ENCODE peak calls at places on chromosomes 12 and 14, in nine cellular contexts. One of them, this sample, is unnamed.

GRCh38 chr14:101979666-101980065 is 15.3 kb downstream of the DYNC1H1 start:
- DNase-seq in body of pancreas: no peak
- DNase-seq in GM23338: no peak
- DNase-seq in tibial nerve: no peak
- DNase-seq in stomach: no peak
- DNase-seq in heart left ventricle: no peak
- DNase-seq in esophagus squamous epithelium: no peak
- DNase-seq in pancreas: no peak
- DNase-seq in endothelial cell of umbilical vein: no peak
- DNase-seq in this sample: no peak

GRCh38 chr14:68320495-68320894 is 472.4 kb downstream of the ZFP36L1 start:
- DNase-seq in body of pancreas: no peak
- DNase-seq in GM23338: no peak
- DNase-seq in tibial nerve: no peak
- DNase-seq in stomach: no peak
- DNase-seq in heart left ventricle: no peak
- DNase-seq in esophagus squamous epithelium: no peak
- DNase-seq in pancreas: no peak
- DNase-seq in endothelial cell of umbilical vein: no peak
- DNase-seq in this sample: no peak

GRCh38 chr12:79549531-79550271 is 141.1 kb downstream of the PAWR start:
- DNase-seq in body of pancreas: no peak
- DNase-seq in GM23338: no peak
- DNase-seq in tibial nerve: no peak
- DNase-seq in stomach: no peak
- DNase-seq in heart left ventricle: no peak
- DNase-seq in esophagus squamous epithelium: no peak
- DNase-seq in pancreas: no peak
- DNase-seq in endothelial cell of umbilical vein: peak; percentile 76
- DNase-seq in this sample: no peak

GRCh38 chr12:6821271-6821673 is 349 bp upstream of the GPR162 start:
- DNase-seq in body of pancreas: peak; percentile 76
- DNase-seq in GM23338: peak; percentile 89
- DNase-seq in tibial nerve: peak; percentile 57
- DNase-seq in stomach: peak; percentile 43
- DNase-seq in heart left ventricle: peak; percentile 84
- DNase-seq in esophagus squamous epithelium: no peak
- DNase-seq in pancreas: no peak
- DNase-seq in endothelial cell of umbilical vein: peak; percentile 83
- DNase-seq in this sample: peak; percentile 80

GRCh38 chr12:59938190-59938962 is 342.5 kb downstream of the SLC16A7 start:
- DNase-seq in body of pancreas: no peak
- DNase-seq in GM23338: peak; percentile 25
- DNase-seq in tibial nerve: no peak
- DNase-seq in stomach: no peak
- DNase-seq in heart left ventricle: no peak
- DNase-seq in esophagus squamous epithelium: no peak
- DNase-seq in pancreas: no peak
- DNase-seq in endothelial cell of umbilical vein: no peak
- DNase-seq in this sample: no peak

GRCh38 chr12:109054520-109054919 is 2.1 kb downstream of the USP30 start:
- DNase-seq in body of pancreas: no peak
- DNase-seq in GM23338: no peak
- DNase-seq in tibial nerve: no peak
- DNase-seq in stomach: no peak
- DNase-seq in heart left ventricle: no peak
- DNase-seq in esophagus squamous epithelium: no peak
- DNase-seq in pancreas: no peak
- DNase-seq in endothelial cell of umbilical vein: no peak
- DNase-seq in this sample: no peak

GRCh38 chr12:22702690-22703089 is 77.7 kb downstream of the ETNK1 start:
- DNase-seq in body of pancreas: no peak
- DNase-seq in GM23338: no peak
- DNase-seq in tibial nerve: no peak
- DNase-seq in stomach: no peak
- DNase-seq in heart left ventricle: no peak
- DNase-seq in esophagus squamous epithelium: no peak
- DNase-seq in pancreas: no peak
- DNase-seq in endothelial cell of umbilical vein: no peak
- DNase-seq in this sample: no peak

GRCh38 chr12:87556985-87557384 is 472.2 kb downstream of the C12orf50 start:
- DNase-seq in body of pancreas: no peak
- DNase-seq in GM23338: no peak
- DNase-seq in tibial nerve: no peak
- DNase-seq in stomach: no peak
- DNase-seq in heart left ventricle: no peak
- DNase-seq in esophagus squamous epithelium: no peak
- DNase-seq in pancreas: no peak
- DNase-seq in endothelial cell of umbilical vein: no peak
- DNase-seq in this sample: no peak

GRCh38 chr12:49032276-49032675 is 13.7 kb upstream of the PRKAG1 start:
- DNase-seq in body of pancreas: no peak
- DNase-seq in GM23338: no peak
- DNase-seq in tibial nerve: no peak
- DNase-seq in stomach: no peak
- DNase-seq in heart left ventricle: no peak
- DNase-seq in esophagus squamous epithelium: no peak
- DNase-seq in pancreas: no peak
- DNase-seq in endothelial cell of umbilical vein: no peak
- DNase-seq in this sample: no peak

GRCh38 chr12:103742349-103742784 is 98.7 kb downstream of the NT5DC3 start:
- DNase-seq in body of pancreas: peak; percentile 35
- DNase-seq in GM23338: peak; percentile 3
- DNase-seq in tibial nerve: no peak
- DNase-seq in stomach: peak; percentile 27
- DNase-seq in heart left ventricle: no peak
- DNase-seq in esophagus squamous epithelium: no peak
- DNase-seq in pancreas: no peak
- DNase-seq in endothelial cell of umbilical vein: peak; percentile 35
- DNase-seq in this sample: peak; percentile 24

GRCh38 chr12:92411687-92412086 is 266.0 kb upstream of the BTG1 start:
- DNase-seq in body of pancreas: no peak
- DNase-seq in GM23338: no peak
- DNase-seq in tibial nerve: no peak
- DNase-seq in stomach: no peak
- DNase-seq in heart left ventricle: no peak
- DNase-seq in esophagus squamous epithelium: no peak
- DNase-seq in pancreas: no peak
- DNase-seq in endothelial cell of umbilical vein: peak; percentile 71
- DNase-seq in this sample: no peak

DNA sequence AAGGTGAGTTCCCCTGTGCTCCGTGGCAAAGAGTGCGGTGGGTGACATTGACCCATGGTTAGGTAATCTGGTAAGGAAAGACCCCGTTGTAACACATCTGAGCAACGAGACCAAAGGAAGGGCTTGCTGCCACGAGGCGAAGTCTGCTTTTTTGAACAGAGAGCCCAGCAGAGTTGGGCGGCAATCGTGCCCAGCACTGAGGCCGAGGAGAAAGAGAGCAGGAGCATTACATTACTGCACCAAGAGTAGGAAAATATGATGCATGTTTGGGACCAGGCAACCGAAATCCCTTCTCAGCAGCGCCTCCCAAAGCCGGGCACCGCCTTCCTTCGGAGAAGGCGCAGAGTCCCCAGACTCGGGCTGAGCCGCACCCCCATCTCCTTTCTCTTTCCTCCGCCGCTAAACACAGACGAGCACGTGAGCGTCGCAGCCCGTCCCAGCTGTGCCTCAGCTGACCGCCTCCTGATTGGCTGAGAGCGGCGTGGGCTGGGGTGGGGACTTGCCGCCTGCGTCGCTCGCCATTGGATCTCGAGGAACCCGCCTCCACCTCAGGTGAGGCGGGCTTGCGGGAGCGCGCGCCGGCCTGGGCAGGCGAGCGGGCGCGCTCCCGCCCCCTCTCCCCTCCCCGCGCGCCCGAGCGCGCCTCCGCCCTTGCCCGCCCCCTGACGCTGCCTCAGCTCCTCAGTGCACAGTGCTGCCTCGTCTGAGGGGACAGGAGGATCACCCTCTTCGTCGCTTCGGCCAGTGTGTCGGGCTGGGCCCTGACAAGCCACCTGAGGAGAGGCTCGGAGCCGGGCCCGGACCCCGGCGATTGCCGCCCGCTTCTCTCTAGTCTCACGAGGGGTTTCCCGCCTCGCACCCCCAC is at the start of gene HIF1A:
- DNase-seq in body of pancreas: peak; percentile 98
- DNase-seq in GM23338: peak; percentile 99
- DNase-seq in tibial nerve: peak; percentile 91
- DNase-seq in stomach: peak; percentile 97
- DNase-seq in heart left ventricle: peak; percentile 97
- DNase-seq in esophagus squamous epithelium: peak; percentile 87
- DNase-seq in pancreas: peak; percentile 96
- DNase-seq in endothelial cell of umbilical vein: peak; percentile 99
- DNase-seq in this sample: peak; percentile 99
- TF ChIP-seq CTCF in body of pancreas: no peak
- TF ChIP-seq CTCF in GM23338: no peak
- TF ChIP-seq CTCF in tibial nerve: peak; percentile 45
- TF ChIP-seq CTCF in stomach: no peak
- TF ChIP-seq CTCF in heart left ventricle: no peak
- TF ChIP-seq CTCF in esophagus squamous epithelium: no peak
- TF ChIP-seq CTCF in pancreas: no peak
- TF ChIP-seq CTCF in endothelial cell of umbilical vein: peak; percentile 12
- TF ChIP-seq CTCF in this sample: peak; percentile 31

DNA sequence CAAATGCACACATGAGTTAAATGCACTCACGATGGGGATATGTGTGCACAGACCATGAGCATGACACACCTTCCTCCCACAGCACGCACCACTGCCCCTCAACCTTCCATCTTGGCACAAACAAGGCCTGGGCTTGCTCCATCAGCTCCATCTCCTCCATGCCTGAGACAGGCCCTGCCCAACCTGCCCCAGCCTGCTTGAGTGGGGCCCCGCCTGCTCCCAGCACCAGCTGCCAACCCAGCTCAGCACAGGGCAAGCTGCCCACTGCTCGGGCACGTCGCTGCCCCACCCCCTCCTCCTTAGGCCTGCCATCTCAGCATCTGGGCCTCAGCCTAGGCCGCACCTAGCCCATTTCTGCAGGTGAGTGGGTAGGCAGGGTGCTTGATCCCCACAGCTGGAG is 27.6 kb upstream of the KRT78 start:
- DNase-seq in body of pancreas: peak; percentile 86
- DNase-seq in GM23338: no peak
- DNase-seq in tibial nerve: no peak
- DNase-seq in stomach: peak; percentile 63
- DNase-seq in heart left ventricle: no peak
- DNase-seq in esophagus squamous epithelium: no peak
- DNase-seq in pancreas: no peak
- DNase-seq in endothelial cell of umbilical vein: no peak
- DNase-seq in this sample: no peak
- H3K4me1 ChIP-seq in body of pancreas: peaks cover 31% of the 10 kb centered on the region
- H3K4me1 ChIP-seq in GM23338: no peaks in the 10 kb centered on the region
- H3K4me1 ChIP-seq in tibial nerve: no peaks in the 10 kb centered on the region
- H3K4me1 ChIP-seq in stomach: peaks cover 47% of the 10 kb centered on the region
- H3K4me1 ChIP-seq in heart left ventricle: peaks cover 9% of the 10 kb centered on the region
- H3K4me1 ChIP-seq in esophagus squamous epithelium: peaks cover 68% of the 10 kb centered on the region
- H3K4me1 ChIP-seq in pancreas: peaks cover 9% of the 10 kb centered on the region
- H3K4me1 ChIP-seq in endothelial cell of umbilical vein: peaks cover 12% of the 10 kb centered on the region
- H3K4me1 ChIP-seq in this sample: peaks cover 28% of the 10 kb centered on the region

GRCh38 chr12:26125451-26126339 is 858 bp upstream of the BHLHE41 start:
- DNase-seq in body of pancreas: peak; percentile 89
- DNase-seq in GM23338: peak; percentile 82
- DNase-seq in tibial nerve: peak; percentile 55
- DNase-seq in stomach: peak; percentile 83
- DNase-seq in heart left ventricle: peak; percentile 81
- DNase-seq in esophagus squamous epithelium: peak; percentile 16
- DNase-seq in pancreas: peak; percentile 89
- DNase-seq in endothelial cell of umbilical vein: peak; percentile 53
- DNase-seq in this sample: peak; percentile 73
- H3K27ac ChIP-seq in body of pancreas: peak overlapping the region; percentile 99
- H3K27ac ChIP-seq in GM23338: no peak overlapping the region
- H3K27ac ChIP-seq in tibial nerve: peak overlapping the region; percentile 97
- H3K27ac ChIP-seq in stomach: peak overlapping the region; percentile 97
- H3K27ac ChIP-seq in heart left ventricle: peak overlapping the region; percentile 97
- H3K27ac ChIP-seq in esophagus squamous epithelium: peak overlapping the region; percentile 92
- H3K27ac ChIP-seq in pancreas: peak overlapping the region; percentile 92
- H3K27ac ChIP-seq in endothelial cell of umbilical vein: no peak overlapping the region
- H3K27ac ChIP-seq in this sample: no peak overlapping the region

GRCh38 chr14:69891422-69891821 is 12.2 kb downstream of the SMOC1 start:
- DNase-seq in body of pancreas: no peak
- DNase-seq in GM23338: peak; percentile 46
- DNase-seq in tibial nerve: no peak
- DNase-seq in stomach: no peak
- DNase-seq in heart left ventricle: no peak
- DNase-seq in esophagus squamous epithelium: no peak
- DNase-seq in pancreas: no peak
- DNase-seq in endothelial cell of umbilical vein: no peak
- DNase-seq in this sample: no peak
- TF ChIP-seq CTCF in body of pancreas: no peak
- TF ChIP-seq CTCF in GM23338: no peak
- TF ChIP-seq CTCF in tibial nerve: no peak
- TF ChIP-seq CTCF in stomach: no peak
- TF ChIP-seq CTCF in heart left ventricle: no peak
- TF ChIP-seq CTCF in esophagus squamous epithelium: no peak
- TF ChIP-seq CTCF in pancreas: no peak
- TF ChIP-seq CTCF in endothelial cell of umbilical vein: no peak
- TF ChIP-seq CTCF in this sample: no peak

DNA sequence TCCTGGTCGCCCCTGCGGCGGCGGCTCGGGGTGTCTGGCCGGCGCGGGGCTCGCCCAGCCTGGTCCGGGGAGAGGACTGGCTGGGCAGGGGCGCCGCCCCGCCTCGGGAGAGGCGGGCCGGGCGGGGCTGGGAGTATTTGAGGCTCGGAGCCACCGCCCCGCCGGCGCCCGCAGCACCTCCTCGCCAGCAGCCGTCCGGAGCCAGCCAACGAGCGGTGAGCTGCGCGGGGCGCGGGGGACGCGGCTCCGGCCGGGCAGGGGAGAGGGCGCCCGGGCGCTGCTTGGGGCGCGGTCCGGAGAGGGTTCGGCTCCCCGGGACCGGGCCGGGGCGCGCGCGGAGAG is at the start of gene LGALS3:
- DNase-seq in body of pancreas: peak; percentile 78
- DNase-seq in GM23338: peak; percentile 78
- DNase-seq in tibial nerve: peak; percentile 61
- DNase-seq in stomach: peak; percentile 87
- DNase-seq in heart left ventricle: peak; percentile 84
- DNase-seq in esophagus squamous epithelium: no peak
- DNase-seq in pancreas: peak; percentile 70
- DNase-seq in endothelial cell of umbilical vein: peak; percentile 23
- DNase-seq in this sample: no peak
- H3K4me1 ChIP-seq in body of pancreas: peaks cover 35% of the 10 kb centered on the region
- H3K4me1 ChIP-seq in GM23338: peaks cover 2% of the 10 kb centered on the region
- H3K4me1 ChIP-seq in tibial nerve: no peaks in the 10 kb centered on the region
- H3K4me1 ChIP-seq in stomach: peaks cover 54% of the 10 kb centered on the region
- H3K4me1 ChIP-seq in heart left ventricle: peaks cover 40% of the 10 kb centered on the region
- H3K4me1 ChIP-seq in esophagus squamous epithelium: peaks cover 17% of the 10 kb centered on the region
- H3K4me1 ChIP-seq in pancreas: peaks cover 8% of the 10 kb centered on the region
- H3K4me1 ChIP-seq in endothelial cell of umbilical vein: peaks cover 3% of the 10 kb centered on the region
- H3K4me1 ChIP-seq in this sample: peaks cover 7% of the 10 kb centered on the region